ENCODE peak calls at places on chromosomes 5 and 9, in nine cellular contexts. Q is NCI-H1092 treated with DMSO at 0.1 percent for 48 hours; H is activated T-helper 9 cell treated with anti-CD3 and anti-CD28 coated beads, Interleukin-2, amount 50 U/mL, for 16 hours; P is GM12865; X is choroid plexus epithelial cell; I is cardiac septum; Y is fibroblast of villous mesenchyme; U is dorsolateral prefrontal cortex; A is fibroblast of pulmonary artery. J is an unnamed sample.

GRCh38 chr9:97651646-97652045 is 18.0 kb downstream of the NCBP1 start:
- DNase-seq in Q (no peak), H (no peak), P (no peak), X (no peak), I (no peak), Y (no peak), U (no peak), A (no peak), J (no peak)

GRCh38 chr9:129549139-129549538 is 71.8 kb downstream of the C9orf50 start:
- DNase-seq in Q (no peak), H (no peak), P (no peak), X (no peak), I (no peak), Y (no peak), U (no peak), A (no peak), J (no peak)

GRCh38 chr9:130659699-130660248 is 4.6 kb upstream of the PRDM12 start:
- DNase-seq in Q (no peak), H (no peak), P (no peak), X (no peak), I (no peak), Y (no peak), U (no peak), A (no peak), J (no peak)

GRCh38 chr9:87678650-87679355 is 47.1 kb upstream of the CTSL start:
- DNase-seq in Q (peak; percentile 56), H (no peak), P (peak; percentile 57), X (peak; percentile 89), I (no peak), Y (peak; percentile 80), U (no peak), A (peak; percentile 85), J (peak; percentile 55)

GRCh38 chr9:99601506-99601905 is 220.2 kb upstream of the NR4A3 start:
- DNase-seq in Q (no peak), H (no peak), P (no peak), X (peak; percentile 75), I (no peak), Y (peak; percentile 3), U (no peak), A (no peak), J (no peak)

GRCh38 chr9:128072144-128073021 is 4.4 kb downstream of the SLC25A25 start:
- DNase-seq in Q (no peak), H (peak; percentile 53), P (peak; percentile 82), X (peak; percentile 80), I (peak; percentile 81), Y (peak; percentile 91), U (no peak), A (peak; percentile 89), J (no peak)

GRCh38 chr5:39716532-39716971 is 291.8 kb upstream of the DAB2 start:
- DNase-seq in Q (no peak), H (no peak), P (peak; percentile 27), X (peak; percentile 84), I (no peak), Y (peak; percentile 67), U (no peak), A (peak; percentile 74), J (peak; percentile 49)

GRCh38 chr5:111755264-111755941 is 1.6 kb downstream of the NREP start:
- DNase-seq in Q (no peak), H (no peak), P (peak; percentile 13), X (no peak), I (no peak), Y (no peak), U (no peak), A (no peak), J (no peak)

GRCh38 chr5:172491481-172491880 is 37.2 kb upstream of the SH3PXD2B start:
- DNase-seq in Q (no peak), H (no peak), P (no peak), X (no peak), I (peak; percentile 53), Y (no peak), U (no peak), A (no peak), J (no peak)

GRCh38 chr5:90947667-90948066 is 389.1 kb downstream of the ADGRV1 start:
- DNase-seq in Q (no peak), H (no peak), P (no peak), X (no peak), I (no peak), Y (no peak), U (no peak), A (no peak), J (no peak)

GRCh38 chr9:5554254-5554653 is 43.9 kb downstream of the PDCD1LG2 start:
- DNase-seq in Q (no peak), H (no peak), P (peak; percentile 84), X (no peak), I (no peak), Y (no peak), U (no peak), A (no peak), J (no peak)

J was measured in HCT116.